ENCODE peak calls at places on chromosomes 7 and 10, in five cellular contexts. F, K, G, J and Y are unnamed samples.

GRCh38 chr10:21020545-21020944 is 123.4 kb upstream of the NEBL start:
- DNase-seq in F (no peak), K (no peak), G (peak; percentile 61), J (peak; percentile 20), Y (peak; percentile 49)

GRCh38 chr7:127833641-127834040 is 181.6 kb downstream of the SND1 start:
- DNase-seq in G (no peak), J (no peak), F (no peak), K (no peak), Y (no peak)

GRCh38 chr7:99224263-99224947 is 16.5 kb upstream of the KPNA7 start:
- DNase-seq in J (no peak), G (no peak), K (peak; percentile 89), F (no peak), Y (peak; percentile 48)

GRCh38 chr7:47557317-47557985 is 24.5 kb downstream of the TNS3 start:
- DNase-seq in F (no peak), K (no peak), G (no peak), J (no peak), Y (no peak)

GRCh38 chr7:28804990-28805389 is 153.1 kb downstream of the TRIL start:
- DNase-seq in F (no peak), J (no peak), K (no peak), G (no peak), Y (peak; percentile 54)

GRCh38 chr10:101569838-101570763 is 18.0 kb downstream of the POLL start:
- DNase-seq in J (peak; percentile 81), F (no peak), G (peak; percentile 84), K (peak; percentile 85), Y (peak; percentile 89)

GRCh38 chr7:34060548-34060947 is 155.2 kb downstream of the BMPER start:
- DNase-seq in G (peak; percentile 51), J (no peak), K (no peak), F (no peak), Y (no peak)

GRCh38 chr10:4498763-4499251 is 327.2 kb upstream of the AKR1E2 start:
- DNase-seq in J (no peak), K (no peak), G (no peak), F (no peak), Y (no peak)

GRCh38 chr10:4686644-4686996 is 139.4 kb upstream of the AKR1E2 start:
- DNase-seq in J (no peak), G (no peak), F (peak; percentile 99), K (no peak), Y (no peak)

GRCh38 chr7:8423057-8423456 is 10.4 kb upstream of the NXPH1 start:
- DNase-seq in G (no peak), K (no peak), J (no peak), F (no peak), Y (no peak)

GRCh38 chr10:317219-317868 is 182.1 kb downstream of the ZMYND11 start:
- DNase-seq in F (no peak), K (no peak), G (no peak), J (peak; percentile 53), Y (no peak)

GRCh38 chr10:93541402-93542357 is 24.8 kb upstream of the FFAR4 start:
- DNase-seq in G (peak; percentile 84), K (no peak), J (no peak), F (no peak), Y (peak; percentile 40)

GRCh38 chr10:82321734-82322133 is 446.7 kb downstream of the NRG3 start:
- DNase-seq in G (no peak), K (no peak), F (no peak), J (no peak), Y (peak; percentile 25)

GRCh38 chr7:134885967-134886352 is 100.3 kb upstream of the AGBL3 start:
- DNase-seq in G (no peak), J (no peak), F (no peak), K (no peak), Y (no peak)

GRCh38 chr10:132457328-132458070 is 60.5 kb downstream of the PWWP2B start:
- DNase-seq in J (no peak), F (no peak), K (no peak), G (no peak), Y (peak; percentile 43)

GRCh38 chr10:47019546-47019945 is 108.3 kb downstream of the PTPN20 start:
- DNase-seq in K (no peak), F (no peak), G (no peak), J (no peak), Y (no peak)

GRCh38 chr10:79178614-79179403 is 110.0 kb downstream of the ZMIZ1 start:
- DNase-seq in G (peak; percentile 79), K (no peak), F (no peak), J (peak; percentile 29), Y (peak; percentile 85)

GRCh38 chr7:69585169-69585568 is 13.1 kb upstream of the AUTS2 start:
- DNase-seq in F (no peak), G (no peak), K (no peak), J (no peak), Y (peak; percentile 6)

GRCh38 chr10:102335184-102335583 is 60.3 kb upstream of the NFKB2 start:
- DNase-seq in K (no peak), J (no peak), F (no peak), G (no peak), Y (no peak)

GRCh38 chr7:11373546-11374142 is 400.0 kb downstream of the PHF14 start:
- DNase-seq in K (no peak), F (no peak), G (no peak), J (no peak), Y (peak; percentile 73)

GRCh38 chr7:48038815-48039496 is 3.6 kb downstream of the C7orf57 start:
- DNase-seq in J (no peak), G (no peak), F (no peak), K (no peak), Y (no peak)

GRCh38 chr7:73565675-73566342 is 8.3 kb upstream of the BCL7B start:
- DNase-seq in J (no peak), F (no peak), G (no peak), K (no peak), Y (no peak)

GRCh38 chr7:34277016-34277800 is 371.9 kb downstream of the BMPER start:
- DNase-seq in K (no peak), G (no peak), F (no peak), J (no peak), Y (no peak)

GRCh38 chr7:124879771-124880170 is 49.9 kb downstream of the POT1 start:
- DNase-seq in J (no peak), F (no peak), G (no peak), K (no peak), Y (no peak)

GRCh38 chr10:102240467-102241036 is 760 bp downstream of the PITX3 start:
- DNase-seq in G (no peak), F (no peak), J (no peak), K (no peak), Y (no peak)

GRCh38 chr10:12960431-12960898 is 41.0 kb downstream of the CCDC3 start:
- DNase-seq in F (no peak), K (peak; percentile 73), G (no peak), J (no peak), Y (no peak)

GRCh38 chr7:65980478-65981250 is 1.3 kb downstream of the GUSB start:
- DNase-seq in G (no peak), F (no peak), K (peak; percentile 78), J (peak; percentile 79), Y (no peak)

GRCh38 chr7:43658718-43659548 is 70.4 kb downstream of the COA1 start:
- DNase-seq in J (peak; percentile 47), K (no peak), G (no peak), F (peak; percentile 30), Y (no peak)

GRCh38 chr10:24825551-24825950 is 101.9 kb upstream of the ARHGAP21 start:
- DNase-seq in F (no peak), K (no peak), G (no peak), J (no peak), Y (no peak)

GRCh38 chr10:123144697-123145541 is 3.0 kb upstream of the HMX2 start:
- DNase-seq in K (no peak), J (no peak), F (no peak), G (peak; percentile 31), Y (no peak)

GRCh38 chr10:114471906-114472873 is 67.9 kb upstream of the AFAP1L2 start:
- DNase-seq in J (no peak), G (peak; percentile 63), K (no peak), F (no peak), Y (peak; percentile 89)

GRCh38 chr7:130390486-130390885 is 10.2 kb downstream of the CPA1 start:
- DNase-seq in F (no peak), K (no peak), G (no peak), J (no peak), Y (no peak)

GRCh38 chr10:35545878-35546631 is 59.1 kb upstream of the GJD4 start:
- DNase-seq in K (no peak), G (no peak), F (no peak), J (no peak), Y (no peak)

GRCh38 chr7:150372271-150373048 is 3.8 kb downstream of the REPIN1 start:
- DNase-seq in J (no peak), F (no peak), G (no peak), K (peak; percentile 56), Y (no peak)

GRCh38 chr7:80151274-80151665 is 16.6 kb downstream of the GNAI1 start:
- DNase-seq in J (no peak), F (peak; percentile 73), K (no peak), G (no peak), Y (no peak)

GRCh38 chr10:87538092-87538795 is 33.6 kb downstream of the MINPP1 start:
- DNase-seq in F (no peak), J (no peak), G (no peak), K (no peak), Y (no peak)

GRCh38 chr10:131231965-131232541 is 79.5 kb downstream of the TCERG1L start:
- DNase-seq in J (no peak), K (no peak), G (no peak), F (no peak), Y (peak; percentile 85)

GRCh38 chr7:130275826-130276291 is 9.2 kb downstream of the CPA2 start:
- DNase-seq in F (no peak), K (no peak), G (no peak), J (no peak), Y (peak; percentile 78)

GRCh38 chr10:27621441-27621840 is 117.3 kb downstream of the RAB18 start:
- DNase-seq in F (no peak), K (no peak), G (no peak), J (no peak), Y (no peak)